ENCODE peak calls at places on chromosomes 2 and 18, in seven cellular contexts. E, M, Y, O, P, J and N are unnamed samples.

GRCh38 chr2:96506016-96506906 is 1.1 kb upstream of the NEURL3 start:
- DNase-seq in M (no peak), E (no peak), O (no peak), Y (no peak), P (no peak), J (no peak), N (no peak)

GRCh38 chr2:11344956-11345671 is 678 bp upstream of the ROCK2 start:
- DNase-seq in P (peak), J (peak), Y (peak), O (peak), E (peak), M (peak), N (peak)

GRCh38 chr18:61891271-61891670 is 1.5 kb downstream of the RNF152 start:
- DNase-seq in M (no peak), O (no peak), E (no peak), Y (peak), P (no peak), J (no peak), N (no peak)

GRCh38 chr2:183010112-183010511 is 28.1 kb downstream of the NCKAP1 start:
- DNase-seq in M (peak), E (no peak), P (no peak), O (peak), J (no peak), Y (no peak), N (peak)

GRCh38 chr18:24659837-24660720 is 199.6 kb downstream of the HRH4 start:
- DNase-seq in Y (no peak), E (peak), P (no peak), M (peak), J (peak), O (no peak), N (peak)

GRCh38 chr2:25164526-25164925 is 3.9 kb downstream of the POMC start:
- DNase-seq in E (no peak), Y (no peak), P (no peak), O (no peak), M (no peak), J (no peak), N (no peak)

GRCh38 chr18:21129586-21130216 is 18.1 kb upstream of the ROCK1 start:
- DNase-seq in J (no peak), M (peak), P (no peak), E (no peak), O (peak), Y (no peak), N (peak)

GRCh38 chr2:3598197-3598910 is 3.4 kb downstream of the COLEC11 start:
- DNase-seq in M (no peak), Y (no peak), J (no peak), P (no peak), E (no peak), O (no peak), N (no peak)

GRCh38 chr2:237354930-237355329 is 59.0 kb downstream of the COL6A3 start:
- DNase-seq in P (no peak), Y (peak), J (no peak), M (peak), O (peak), E (no peak), N (peak)

GRCh38 chr2:229261599-229261998 is 9.5 kb downstream of the PID1 start:
- DNase-seq in J (no peak), P (no peak), O (no peak), Y (no peak), E (no peak), M (no peak), N (no peak)

GRCh38 chr18:49565656-49566055 is 3.8 kb downstream of the LIPG start:
- DNase-seq in Y (no peak), E (no peak), P (no peak), J (no peak), O (peak), M (no peak), N (no peak)